ENCODE peak calls at places on chromosomes 12 and 14, in five cellular contexts. M is activated T-helper 1 cell treated with anti-CD3 and anti-CD28 coated beads, Interleukin-12 subunit alpha, Interleukin-12 subunit beta, Interleukin-2, Interleukin-4 antibody, amounts not matched to agents 30 ng/mL and 10 ng/mL and 1 ng/mL, durations not matched to agents 14 hours and 24 hours and 36 hours; D is WERI-Rb-1; T is H7; N is fibroblast of mammary gland. Q is an unnamed sample.

GRCh38 chr12:8032242-8033152 is at the start of gene FOXJ2:
- DNase-seq in M (peak), D (peak), T (peak), N (peak), Q (peak)

GRCh38 chr12:95116773-95117172 is 43.4 kb upstream of the NR2C1 start:
- DNase-seq in M (no peak), D (no peak), T (no peak), N (no peak), Q (no peak)

GRCh38 chr12:53048780-53049401 is 974 bp upstream of the TNS2 start:
- DNase-seq in M (no peak), D (no peak), T (peak), N (peak), Q (no peak)

GRCh38 chr12:3076730-3077571 is at the start of gene TSPAN9:
- DNase-seq in M (peak), D (peak), T (peak), N (peak), Q (peak)

GRCh38 chr14:27315947-27316346 is 718.1 kb upstream of the NOVA1 start:
- DNase-seq in M (no peak), D (no peak), T (no peak), N (no peak), Q (no peak)

GRCh38 chr12:42666671-42667243 is 77.2 kb upstream of the PRICKLE1 start:
- DNase-seq in M (no peak), D (no peak), T (no peak), N (peak), Q (no peak)

GRCh38 chr12:75556306-75556899 is 45.0 kb upstream of the KRR1 start:
- DNase-seq in M (no peak), D (no peak), T (no peak), N (no peak), Q (no peak)

GRCh38 chr14:65790185-65790815 is 377.8 kb downstream of the FUT8 start:
- DNase-seq in M (no peak), D (no peak), T (peak), N (no peak), Q (no peak)

GRCh38 chr12:8860165-8860961 is 37.9 kb downstream of the A2ML1 start:
- DNase-seq in M (no peak), D (peak), T (peak), N (peak), Q (peak)

GRCh38 chr12:34336619-34337465 is 314.5 kb downstream of the ALG10 start:
- DNase-seq in M (no peak), D (no peak), T (no peak), N (no peak), Q (no peak)

GRCh38 chr12:88383405-88383804 is 196.9 kb downstream of the KITLG start:
- DNase-seq in M (no peak), D (no peak), T (no peak), N (no peak), Q (no peak)

GRCh38 chr12:80352476-80352875 is 91.6 kb upstream of the PTPRQ start:
- DNase-seq in M (no peak), D (no peak), T (no peak), N (peak), Q (no peak)

GRCh38 chr14:63922696-63923421 is 70.1 kb downstream of the SYNE2 start:
- DNase-seq in M (no peak), D (no peak), T (no peak), N (no peak), Q (no peak)

GRCh38 chr12:68762691-68763090 is 16.7 kb downstream of the SLC35E3 start:
- DNase-seq in M (no peak), D (no peak), T (no peak), N (no peak), Q (no peak)

GRCh38 chr12:94109154-94109553 is 39.2 kb upstream of the PLXNC1 start:
- DNase-seq in M (no peak), D (no peak), T (no peak), N (peak), Q (no peak)

GRCh38 chr14:103361868-103362267 is 23.3 kb upstream of the MARK3 start:
- DNase-seq in M (no peak), D (no peak), T (no peak), N (peak), Q (no peak)

GRCh38 chr14:94028450-94028826 is 2.3 kb downstream of the OTUB2 start:
- DNase-seq in M (peak), D (no peak), T (no peak), N (no peak), Q (no peak)

GRCh38 chr14:101333335-101334280 is 227.7 kb upstream of the DIO3 start:
- DNase-seq in M (no peak), D (no peak), T (no peak), N (no peak), Q (no peak)

GRCh38 chr12:92928431-92928961 is 599 bp downstream of the EEA1 start:
- DNase-seq in M (peak), D (peak), T (no peak), N (peak), Q (no peak)

GRCh38 chr12:32115404-32116104 is 8.9 kb downstream of the BICD1 start:
- DNase-seq in M (no peak), D (no peak), T (no peak), N (peak), Q (no peak)

GRCh38 chr14:23719225-23719985 is 83.2 kb downstream of the DHRS2 start:
- DNase-seq in M (no peak), D (no peak), T (no peak), N (no peak), Q (no peak)

GRCh38 chr12:56593909-56594621 is 36.1 kb downstream of the BAZ2A start:
- DNase-seq in M (peak), D (peak), T (peak), N (peak), Q (peak)

GRCh38 chr12:74415633-74416032 is 122.0 kb upstream of the ATXN7L3B start:
- DNase-seq in M (no peak), D (no peak), T (no peak), N (peak), Q (no peak)

GRCh38 chr12:107718606-107719005 is 33.0 kb downstream of the PWP1 start:
- DNase-seq in M (no peak), D (no peak), T (no peak), N (no peak), Q (no peak)

GRCh38 chr14:75205586-75205985 is 29.2 kb upstream of the TMED10 start:
- DNase-seq in M (peak), D (no peak), T (no peak), N (peak), Q (no peak)

GRCh38 chr12:2540535-2540941 is 254.2 kb upstream of the FKBP4 start:
- DNase-seq in M (no peak), D (no peak), T (no peak), N (no peak), Q (no peak)

GRCh38 chr14:62655161-62655560 is 390.1 kb downstream of the KCNH5 start:
- DNase-seq in M (no peak), D (peak), T (no peak), N (peak), Q (no peak)

GRCh38 chr14:42140831-42141279 is 534.2 kb downstream of the LRFN5 start:
- DNase-seq in M (no peak), D (no peak), T (no peak), N (peak), Q (no peak)

Q was measured in GM19239.